ENCODE peak calls at places on chromosome 12, in four cellular contexts. Y is colonic mucosa, U is A549, D is neuronal stem cell. P is an unnamed sample.
A peak's percentile ranks its signal among the peaks of the same experiment; 100 is the strongest.

GRCh38 chr12:77932216-77932615 is 101.5 kb downstream of the NAV3 start:
- DNase-seq in U (no peak), D (no peak), Y (no peak), P (no peak)

GRCh38 chr12:4418913-4419312 is 26.7 kb downstream of the FGF6 start:
- DNase-seq in U (no peak), D (no peak), Y (no peak), P (no peak)

GRCh38 chr12:45049912-45050318 is 984 bp downstream of the DBX2 start:
- DNase-seq in U (no peak), Y (no peak), D (peak; percentile 23), P (no peak)

GRCh38 chr12:104958946-104959841 is 1.1 kb upstream of the SLC41A2 start:
- DNase-seq in U (no peak), Y (peak; percentile 36), D (no peak), P (no peak)

GRCh38 chr12:123532808-123533649 is 490 bp downstream of the RILPL1 start:
- DNase-seq in U (peak; percentile 30), D (peak; percentile 58), Y (peak; percentile 30), P (peak; percentile 30)

GRCh38 chr12:63093084-63093483 is 57.9 kb downstream of the AVPR1A start:
- DNase-seq in U (no peak), D (no peak), Y (no peak), P (no peak)

GRCh38 chr12:125533434-125534029 is 468.3 kb downstream of the AACS start:
- DNase-seq in Y (peak; percentile 25), D (peak; percentile 60), U (peak; percentile 31), P (peak; percentile 25)

GRCh38 chr12:124496584-124496983 is 70.8 kb downstream of the NCOR2 start:
- DNase-seq in Y (no peak), D (no peak), U (peak; percentile 74), P (no peak)

GRCh38 chr12:110998165-110998564 is 77.8 kb upstream of the MYL2 start:
- DNase-seq in Y (no peak), U (no peak), D (no peak), P (no peak)

GRCh38 chr12:14157129-14157747 is 175.8 kb upstream of the GRIN2B start:
- DNase-seq in U (no peak), D (no peak), Y (no peak), P (no peak)

GRCh38 chr12:112198120-112198733 is 72.9 kb downstream of the TRAFD1 start:
- DNase-seq in U (peak; percentile 81), D (peak; percentile 61), Y (peak; percentile 48), P (peak; percentile 28)

GRCh38 chr12:87815738-87816137 is 213.5 kb downstream of the C12orf50 start:
- DNase-seq in D (no peak), U (no peak), Y (no peak), P (no peak)

GRCh38 chr12:1131811-1132224 is 140.8 kb downstream of the ERC1 start:
- DNase-seq in D (no peak), U (no peak), Y (no peak), P (no peak)

GRCh38 chr12:102917026-102917787 is at the start of gene PAH:
- DNase-seq in U (no peak), Y (peak; percentile 17), D (peak; percentile 23), P (peak; percentile 35)

GRCh38 chr12:5694759-5695409 is 250.2 kb downstream of the ANO2 start:
- DNase-seq in Y (no peak), D (no peak), U (no peak), P (no peak)

GRCh38 chr12:27705263-27705662 is 5.4 kb upstream of the MRPS35 start:
- DNase-seq in D (no peak), U (no peak), Y (no peak), P (no peak)

GRCh38 chr12:23731493-23731892 is 218.0 kb downstream of the SOX5 start:
- DNase-seq in D (no peak), U (no peak), Y (no peak), P (no peak)

GRCh38 chr12:28710882-28711281 is 438.2 kb upstream of the FAR2 start:
- DNase-seq in Y (no peak), D (no peak), U (no peak), P (no peak)

GRCh38 chr12:51401020-51401419 is 9.8 kb upstream of the GALNT6 start:
- DNase-seq in Y (no peak), D (no peak), U (no peak), P (no peak)

GRCh38 chr12:78101181-78101876 is 270.6 kb downstream of the NAV3 start:
- DNase-seq in U (no peak), Y (no peak), D (no peak), P (no peak)

GRCh38 chr12:232731-233614 is 19.0 kb upstream of the SLC6A12 start:
- DNase-seq in D (no peak), Y (no peak), U (no peak), P (no peak)

GRCh38 chr12:15550778-15551177 is 228.5 kb downstream of the PTPRO start:
- DNase-seq in U (no peak), D (no peak), Y (no peak), P (no peak)

GRCh38 chr12:727321-727720 is 25.1 kb upstream of the WNK1 start:
- DNase-seq in Y (no peak), U (no peak), D (no peak), P (no peak)

GRCh38 chr12:75526655-75527511 is 15.5 kb upstream of the KRR1 start:
- DNase-seq in U (peak; percentile 48), D (peak; percentile 24), Y (no peak), P (no peak)

GRCh38 chr12:105399428-105400081 is 69.1 kb downstream of the C12orf75 start:
- DNase-seq in U (no peak), D (no peak), Y (peak; percentile 40), P (peak; percentile 33)

GRCh38 chr12:78585132-78585531 is 279.4 kb upstream of the SYT1 start:
- DNase-seq in D (no peak), U (no peak), Y (no peak), P (no peak)

GRCh38 chr12:121538699-121539061 is 42.1 kb downstream of the KDM2B start:
- DNase-seq in D (no peak), U (peak; percentile 57), Y (peak; percentile 62), P (peak; percentile 38)

DNA sequence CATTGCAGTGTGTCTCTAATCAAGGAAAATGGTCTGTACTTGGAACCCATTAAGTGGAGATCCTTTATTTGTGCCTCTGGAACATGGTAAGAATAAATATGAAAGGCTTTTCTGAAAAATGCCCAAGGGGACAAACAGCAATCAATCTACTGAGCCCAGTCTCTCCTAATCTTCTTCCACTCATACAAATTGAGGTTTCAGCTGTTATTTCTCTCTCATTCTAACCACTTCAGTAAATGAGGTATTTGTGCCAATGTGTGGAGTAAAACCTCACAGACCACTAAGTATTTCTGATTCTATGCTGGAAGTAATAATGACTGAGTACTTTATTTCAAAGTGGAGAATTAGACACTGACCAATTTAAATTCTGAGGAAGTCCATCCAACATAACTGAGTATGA is 82.3 kb upstream of the ST8SIA1 start:
- DNase-seq in U (no peak), D (no peak), Y (no peak), P (no peak)
- H3K4me1 ChIP-seq in U (peaks cover 16% of the 10 kb centered on the region), D (no peaks in the 10 kb centered on the region), Y (no peaks in the 10 kb centered on the region), P (peaks cover 19% of the 10 kb centered on the region)

DNA sequence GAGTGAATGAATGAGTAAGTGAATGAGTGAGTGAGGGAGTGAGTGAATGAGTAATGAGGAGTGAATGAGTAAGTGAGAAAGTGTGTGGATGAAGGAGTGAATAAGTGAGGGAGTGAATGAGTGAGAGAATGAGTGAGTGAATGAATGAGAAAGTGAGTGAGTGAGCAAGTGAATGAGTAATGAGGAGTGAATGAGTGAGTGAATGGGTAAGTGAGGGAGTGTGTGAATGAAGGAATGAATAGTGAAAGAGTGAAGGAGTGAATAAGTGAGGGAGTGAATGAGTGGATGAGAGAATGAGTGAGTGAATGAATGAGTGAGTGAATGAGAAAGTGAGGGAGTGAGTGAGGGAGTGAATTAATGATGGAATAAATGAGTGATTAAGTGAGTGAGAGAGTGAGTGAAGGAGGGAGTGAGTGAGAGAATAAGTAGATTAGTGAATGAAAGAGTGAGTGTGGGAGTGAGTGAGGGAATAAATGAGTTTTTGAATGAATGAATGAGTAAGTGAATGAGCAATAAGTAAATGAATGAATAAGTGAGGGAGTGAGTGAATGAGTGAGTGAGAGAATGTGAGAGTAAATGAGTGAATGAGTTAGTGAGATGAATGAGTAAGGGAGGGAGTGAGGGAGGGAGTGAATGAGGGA is 364.5 kb downstream of the ADGRD1 start:
- DNase-seq in D (no peak), Y (no peak), U (no peak), P (no peak)
- H3K9me3 ChIP-seq in D (peaks cover 15% of the 10 kb centered on the region), Y (no peaks in the 10 kb centered on the region), U (peaks cover 14% of the 10 kb centered on the region), P (peaks cover 5% of the 10 kb centered on the region)

DNA sequence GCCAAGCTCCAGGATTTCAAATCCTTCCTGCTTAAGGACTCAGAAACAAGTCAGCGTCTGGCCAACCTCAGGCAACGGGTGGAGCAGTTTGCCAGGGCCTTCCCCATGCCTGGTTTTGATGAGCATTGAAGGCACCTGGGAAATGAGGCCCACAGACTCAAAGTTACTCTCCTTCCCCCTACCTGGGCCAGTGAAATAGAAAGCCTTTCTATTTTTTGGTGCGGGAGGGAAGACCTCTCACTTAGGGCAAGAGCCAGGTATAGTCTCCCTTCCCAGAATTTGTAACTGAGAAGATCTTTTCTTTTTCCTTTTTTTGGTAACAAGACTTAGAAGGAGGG is 4.7 kb downstream of the SHMT2 start:
- DNase-seq in D (no peak), Y (no peak), U (no peak), P (no peak)
- H3K4me1 ChIP-seq in D (peaks cover 15% of the 10 kb centered on the region), Y (peaks cover 16% of the 10 kb centered on the region), U (peaks cover 10% of the 10 kb centered on the region), P (peaks cover 23% of the 10 kb centered on the region)

GRCh38 chr12:106774808-106775524 is 484 bp downstream of the RIC8B start:
- DNase-seq in D (no peak), Y (no peak), U (no peak), P (no peak)
- H3K9me3 ChIP-seq in D (peaks cover 12% of the 10 kb centered on the region), Y (no peaks in the 10 kb centered on the region), U (no peaks in the 10 kb centered on the region), P (no peaks in the 10 kb centered on the region)

GRCh38 chr12:92032965-92033364 is 112.7 kb downstream of the BTG1 start:
- DNase-seq in D (no peak), Y (no peak), U (no peak), P (no peak)
- H3K4me1 ChIP-seq in D (peaks cover 8% of the 10 kb centered on the region), Y (no peaks in the 10 kb centered on the region), U (peaks cover 29% of the 10 kb centered on the region), P (peaks cover 68% of the 10 kb centered on the region)

GRCh38 chr12:130460611-130461478 is 123.2 kb downstream of the PIWIL1 start:
- DNase-seq in D (no peak), U (no peak), Y (no peak), P (no peak)
- H3K9me3 ChIP-seq in D (no peaks in the 10 kb centered on the region), U (no peaks in the 10 kb centered on the region), Y (no peaks in the 10 kb centered on the region), P (no peaks in the 10 kb centered on the region)

GRCh38 chr12:114399664-114400211 is 6.2 kb downstream of the TBX5 start:
- DNase-seq in U (no peak), D (peak; percentile 75), Y (peak; percentile 25), P (no peak)

GRCh38 chr12:114397978-114398881 is 7.7 kb downstream of the TBX5 start:
- DNase-seq in D (no peak), Y (no peak), U (no peak), P (no peak)

GRCh38 chr12:114400925-114401324 is 5.0 kb downstream of the TBX5 start:
- DNase-seq in D (peak; percentile 36), U (no peak), Y (no peak), P (no peak)

GRCh38 chr12:114401346-114402320 is 4.3 kb downstream of the TBX5 start:
- DNase-seq in Y (no peak), D (no peak), U (no peak), P (no peak)

GRCh38 chr12:114400395-114400794 is 5.5 kb downstream of the TBX5 start:
- DNase-seq in U (no peak), Y (no peak), D (peak; percentile 37), P (no peak)
- H3K4me1 ChIP-seq in U (no peaks in the 10 kb centered on the region), Y (no peaks in the 10 kb centered on the region), D (no peaks in the 10 kb centered on the region), P (no peaks in the 10 kb centered on the region)

P was measured in transverse colon.